ENCODE peak calls at places on chromosomes 4 and X, in eight cellular contexts. One of them, this sample, is unnamed.

GRCh38 chr4:145098675-145099037 is 545 bp downstream of the ABCE1 start:
- DNase-seq in lower lobe of right lung: no peak
- DNase-seq in AG09319: no peak
- DNase-seq in A549: peak; percentile 52
- DNase-seq in GM12878: no peak
- DNase-seq in fibroblast of lung: peak; percentile 63
- DNase-seq in GM10248: peak; percentile 21
- DNase-seq in heart left ventricle: peak; percentile 26
- DNase-seq in this sample: no peak

GRCh38 chr4:51836531-51836930 is 6.4 kb upstream of the DCUN1D4 start:
- DNase-seq in GM10248: no peak
- DNase-seq in fibroblast of lung: no peak
- DNase-seq in GM12878: no peak
- DNase-seq in A549: no peak
- DNase-seq in AG09319: no peak
- DNase-seq in lower lobe of right lung: no peak
- DNase-seq in heart left ventricle: no peak
- DNase-seq in this sample: no peak

GRCh38 chr4:561456-561855 is 14.6 kb downstream of the TMEM271 start:
- DNase-seq in lower lobe of right lung: no peak
- DNase-seq in A549: no peak
- DNase-seq in GM12878: no peak
- DNase-seq in fibroblast of lung: no peak
- DNase-seq in AG09319: no peak
- DNase-seq in heart left ventricle: no peak
- DNase-seq in GM10248: no peak
- DNase-seq in this sample: no peak

GRCh38 chrX:135432453-135432852 is 10.7 kb downstream of the SMIM10L2A start:
- DNase-seq in A549: no peak
- DNase-seq in GM10248: no peak
- DNase-seq in heart left ventricle: no peak
- DNase-seq in AG09319: no peak
- DNase-seq in lower lobe of right lung: no peak
- DNase-seq in GM12878: no peak
- DNase-seq in fibroblast of lung: no peak
- DNase-seq in this sample: no peak

GRCh38 chr4:184675018-184675417 is 25.5 kb downstream of the PRIMPOL start:
- DNase-seq in A549: no peak
- DNase-seq in lower lobe of right lung: no peak
- DNase-seq in GM10248: no peak
- DNase-seq in fibroblast of lung: no peak
- DNase-seq in heart left ventricle: no peak
- DNase-seq in GM12878: no peak
- DNase-seq in AG09319: no peak
- DNase-seq in this sample: no peak

GRCh38 chr4:152735302-152735917 is 44.1 kb downstream of the TIGD4 start:
- DNase-seq in A549: peak; percentile 9
- DNase-seq in heart left ventricle: no peak
- DNase-seq in GM12878: peak; percentile 32
- DNase-seq in AG09319: no peak
- DNase-seq in GM10248: peak; percentile 53
- DNase-seq in fibroblast of lung: peak; percentile 47
- DNase-seq in lower lobe of right lung: no peak
- DNase-seq in this sample: peak; percentile 24

GRCh38 chr4:70913947-70914445 is 11.8 kb downstream of the MOB1B start:
- DNase-seq in GM12878: no peak
- DNase-seq in AG09319: no peak
- DNase-seq in A549: no peak
- DNase-seq in heart left ventricle: no peak
- DNase-seq in GM10248: no peak
- DNase-seq in lower lobe of right lung: no peak
- DNase-seq in fibroblast of lung: peak; percentile 62
- DNase-seq in this sample: no peak

GRCh38 chrX:153449306-153450113 is 3.7 kb upstream of the TREX2 start:
- DNase-seq in A549: no peak
- DNase-seq in AG09319: no peak
- DNase-seq in GM10248: no peak
- DNase-seq in fibroblast of lung: no peak
- DNase-seq in heart left ventricle: no peak
- DNase-seq in GM12878: no peak
- DNase-seq in lower lobe of right lung: no peak
- DNase-seq in this sample: no peak

GRCh38 chr4:139973611-139974010 is 180.4 kb downstream of the MAML3 start:
- DNase-seq in GM12878: no peak
- DNase-seq in lower lobe of right lung: no peak
- DNase-seq in A549: no peak
- DNase-seq in AG09319: no peak
- DNase-seq in fibroblast of lung: no peak
- DNase-seq in GM10248: no peak
- DNase-seq in heart left ventricle: no peak
- DNase-seq in this sample: no peak

GRCh38 chr4:123244233-123244632 is 152.4 kb upstream of the SPRY1 start:
- DNase-seq in fibroblast of lung: peak; percentile 58
- DNase-seq in lower lobe of right lung: peak; percentile 69
- DNase-seq in AG09319: no peak
- DNase-seq in heart left ventricle: peak; percentile 69
- DNase-seq in GM12878: no peak
- DNase-seq in GM10248: no peak
- DNase-seq in A549: peak; percentile 3
- DNase-seq in this sample: no peak

GRCh38 chrX:3268804-3269203 is 77.6 kb downstream of the MXRA5 start:
- DNase-seq in GM12878: no peak
- DNase-seq in heart left ventricle: no peak
- DNase-seq in lower lobe of right lung: no peak
- DNase-seq in A549: no peak
- DNase-seq in fibroblast of lung: peak; percentile 16
- DNase-seq in GM10248: no peak
- DNase-seq in AG09319: no peak
- DNase-seq in this sample: no peak

GRCh38 chrX:134255555-134255954 is 18.6 kb downstream of the CCDC160 start:
- DNase-seq in fibroblast of lung: no peak
- DNase-seq in A549: no peak
- DNase-seq in AG09319: no peak
- DNase-seq in heart left ventricle: no peak
- DNase-seq in GM12878: no peak
- DNase-seq in GM10248: no peak
- DNase-seq in lower lobe of right lung: no peak
- DNase-seq in this sample: no peak

GRCh38 chr4:10731162-10731561 is 46.6 kb upstream of the CLNK start:
- DNase-seq in fibroblast of lung: no peak
- DNase-seq in AG09319: no peak
- DNase-seq in GM12878: no peak
- DNase-seq in lower lobe of right lung: no peak
- DNase-seq in A549: no peak
- DNase-seq in heart left ventricle: no peak
- DNase-seq in GM10248: no peak
- DNase-seq in this sample: no peak

GRCh38 chr4:2104556-2105345 is 45.6 kb downstream of the NAT8L start:
- DNase-seq in GM12878: no peak
- DNase-seq in heart left ventricle: no peak
- DNase-seq in AG09319: no peak
- DNase-seq in A549: no peak
- DNase-seq in fibroblast of lung: no peak
- DNase-seq in GM10248: no peak
- DNase-seq in lower lobe of right lung: no peak
- DNase-seq in this sample: no peak

GRCh38 chr4:8155048-8155447 is 3.6 kb downstream of the ABLIM2 start:
- DNase-seq in GM12878: no peak
- DNase-seq in A549: no peak
- DNase-seq in heart left ventricle: no peak
- DNase-seq in lower lobe of right lung: no peak
- DNase-seq in fibroblast of lung: no peak
- DNase-seq in GM10248: no peak
- DNase-seq in AG09319: no peak
- DNase-seq in this sample: no peak

GRCh38 chr4:158229768-158230167 is 19.5 kb downstream of the TMEM144 start:
- DNase-seq in fibroblast of lung: no peak
- DNase-seq in GM12878: no peak
- DNase-seq in A549: no peak
- DNase-seq in GM10248: no peak
- DNase-seq in heart left ventricle: no peak
- DNase-seq in AG09319: no peak
- DNase-seq in lower lobe of right lung: no peak
- DNase-seq in this sample: no peak

GRCh38 chr4:31422006-31422405 is 701.8 kb downstream of the PCDH7 start:
- DNase-seq in GM10248: no peak
- DNase-seq in A549: no peak
- DNase-seq in GM12878: no peak
- DNase-seq in fibroblast of lung: no peak
- DNase-seq in heart left ventricle: no peak
- DNase-seq in AG09319: no peak
- DNase-seq in lower lobe of right lung: no peak
- DNase-seq in this sample: no peak

GRCh38 chrX:106959897-106960296 is 39.7 kb downstream of the CLDN2 start:
- DNase-seq in fibroblast of lung: peak; percentile 33
- DNase-seq in GM10248: no peak
- DNase-seq in heart left ventricle: no peak
- DNase-seq in lower lobe of right lung: no peak
- DNase-seq in GM12878: no peak
- DNase-seq in A549: peak; percentile 62
- DNase-seq in AG09319: no peak
- DNase-seq in this sample: no peak

DNA sequence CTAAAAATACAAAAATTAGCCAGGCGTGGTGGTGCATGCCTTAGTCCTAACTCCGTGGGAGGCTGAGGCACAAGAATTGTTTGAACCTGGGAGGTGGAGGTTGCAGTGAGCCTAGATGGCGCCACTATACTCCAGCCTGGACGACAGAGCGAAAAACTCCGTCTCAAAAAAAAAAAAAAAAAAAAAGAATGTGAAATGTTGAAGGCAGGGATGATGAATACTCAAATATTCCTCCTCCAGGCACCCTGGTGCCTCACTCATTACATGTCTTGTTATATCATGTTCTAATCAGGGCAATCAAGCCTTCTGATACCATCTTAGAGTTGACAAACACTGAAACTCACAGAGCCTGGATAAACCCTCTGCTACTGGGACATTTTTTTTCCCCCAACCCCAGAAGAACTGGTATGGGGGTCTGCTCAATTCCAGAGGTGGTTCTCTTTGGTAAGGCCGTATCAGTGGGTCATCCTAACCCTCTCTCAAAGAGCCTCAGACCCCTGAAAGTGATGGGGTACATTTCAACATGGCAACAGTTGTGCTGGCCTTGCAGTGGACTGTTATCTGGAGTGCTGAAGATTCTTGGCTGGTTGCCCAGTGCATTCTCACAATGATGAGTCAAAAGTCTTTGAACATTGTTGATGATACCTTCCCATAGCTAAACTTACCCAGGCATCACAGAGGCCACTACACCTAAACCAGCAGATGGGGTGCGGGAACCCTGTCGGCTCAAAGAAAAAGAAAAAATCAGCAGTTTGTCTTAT is 2.4 kb upstream of the SH3KBP1 start:
- DNase-seq in lower lobe of right lung: no peak
- DNase-seq in GM10248: peak; percentile 36
- DNase-seq in A549: peak; percentile 84
- DNase-seq in AG09319: no peak
- DNase-seq in GM12878: peak; percentile 84
- DNase-seq in heart left ventricle: no peak
- DNase-seq in fibroblast of lung: peak; percentile 42
- DNase-seq in this sample: no peak
- TF ChIP-seq CTCF in lower lobe of right lung: no peak
- TF ChIP-seq CTCF in GM10248: no peak
- TF ChIP-seq CTCF in A549: no peak
- TF ChIP-seq CTCF in AG09319: no peak
- TF ChIP-seq CTCF in GM12878: peak; percentile 17
- TF ChIP-seq CTCF in heart left ventricle: no peak
- TF ChIP-seq CTCF in fibroblast of lung: no peak
- TF ChIP-seq CTCF in this sample: peak; percentile 27

GRCh38 chrX:30488092-30488491 is 89.5 kb downstream of the TASL start:
- DNase-seq in lower lobe of right lung: no peak
- DNase-seq in AG09319: no peak
- DNase-seq in A549: peak; percentile 26
- DNase-seq in GM10248: peak; percentile 25
- DNase-seq in heart left ventricle: no peak
- DNase-seq in GM12878: no peak
- DNase-seq in fibroblast of lung: peak; percentile 15
- DNase-seq in this sample: no peak
- TF ChIP-seq CTCF in lower lobe of right lung: no peak
- TF ChIP-seq CTCF in AG09319: peak; percentile 32
- TF ChIP-seq CTCF in A549: peak; percentile 20
- TF ChIP-seq CTCF in GM10248: no peak
- TF ChIP-seq CTCF in heart left ventricle: no peak
- TF ChIP-seq CTCF in GM12878: peak; percentile 39
- TF ChIP-seq CTCF in fibroblast of lung: peak; percentile 26
- TF ChIP-seq CTCF in this sample: peak; percentile 54

GRCh38 chr4:102832667-102833066 is 5.3 kb upstream of the UBE2D3 start:
- DNase-seq in GM10248: no peak
- DNase-seq in heart left ventricle: no peak
- DNase-seq in AG09319: no peak
- DNase-seq in fibroblast of lung: no peak
- DNase-seq in A549: no peak
- DNase-seq in lower lobe of right lung: no peak
- DNase-seq in GM12878: no peak
- DNase-seq in this sample: no peak

GRCh38 chr4:102828497-102828808 is 1.1 kb upstream of the UBE2D3 start:
- DNase-seq in GM10248: no peak
- DNase-seq in heart left ventricle: no peak
- DNase-seq in A549: no peak
- DNase-seq in AG09319: no peak
- DNase-seq in lower lobe of right lung: no peak
- DNase-seq in fibroblast of lung: no peak
- DNase-seq in GM12878: no peak
- DNase-seq in this sample: no peak

GRCh38 chr4:102827674-102828496 is 534 bp upstream of the UBE2D3 start:
- DNase-seq in A549: peak; percentile 100
- DNase-seq in AG09319: peak; percentile 100
- DNase-seq in GM12878: peak; percentile 100
- DNase-seq in heart left ventricle: peak; percentile 99
- DNase-seq in fibroblast of lung: peak; percentile 100
- DNase-seq in lower lobe of right lung: peak; percentile 100
- DNase-seq in GM10248: peak; percentile 87
- DNase-seq in this sample: peak; percentile 99

GRCh38 chr4:102829803-102830202 is 2.5 kb upstream of the UBE2D3 start:
- DNase-seq in A549: no peak
- DNase-seq in lower lobe of right lung: no peak
- DNase-seq in GM10248: no peak
- DNase-seq in fibroblast of lung: no peak
- DNase-seq in heart left ventricle: no peak
- DNase-seq in GM12878: no peak
- DNase-seq in AG09319: no peak
- DNase-seq in this sample: no peak

GRCh38 chr4:102832105-102832504 is 4.8 kb upstream of the UBE2D3 start:
- DNase-seq in AG09319: no peak
- DNase-seq in lower lobe of right lung: no peak
- DNase-seq in GM10248: no peak
- DNase-seq in fibroblast of lung: no peak
- DNase-seq in GM12878: no peak
- DNase-seq in A549: no peak
- DNase-seq in heart left ventricle: no peak
- DNase-seq in this sample: no peak
- TF ChIP-seq CTCF in AG09319: no peak
- TF ChIP-seq CTCF in lower lobe of right lung: no peak
- TF ChIP-seq CTCF in GM10248: no peak
- TF ChIP-seq CTCF in fibroblast of lung: no peak
- TF ChIP-seq CTCF in GM12878: no peak
- TF ChIP-seq CTCF in A549: no peak
- TF ChIP-seq CTCF in heart left ventricle: no peak
- TF ChIP-seq CTCF in this sample: no peak

GRCh38 chr4:101370663-101371210 is 23.4 kb upstream of the PPP3CA start:
- DNase-seq in heart left ventricle: no peak
- DNase-seq in lower lobe of right lung: no peak
- DNase-seq in GM12878: no peak
- DNase-seq in AG09319: no peak
- DNase-seq in GM10248: no peak
- DNase-seq in fibroblast of lung: no peak
- DNase-seq in A549: no peak
- DNase-seq in this sample: no peak
- TF ChIP-seq CTCF in heart left ventricle: no peak
- TF ChIP-seq CTCF in lower lobe of right lung: no peak
- TF ChIP-seq CTCF in GM12878: no peak
- TF ChIP-seq CTCF in AG09319: no peak
- TF ChIP-seq CTCF in GM10248: no peak
- TF ChIP-seq CTCF in fibroblast of lung: no peak
- TF ChIP-seq CTCF in A549: no peak
- TF ChIP-seq CTCF in this sample: peak; percentile 1